ENCODE peak calls at places on chromosomes 16 and 17, in seven cellular contexts. One of them, this sample, is unnamed. For H3K36me3 and H3K27me3, the result is how much of the 10 kb centered on the place peaks cover.

GRCh38 chr16:56980792-56981724 is 8.3 kb upstream of the NLRC5 start:
- DNase-seq in mesendoderm: no peak
- DNase-seq in MM.1S: no peak
- DNase-seq in fibroblast of lung: no peak
- DNase-seq in HCT116: no peak
- DNase-seq in K562: no peak
- DNase-seq in mesenchymal stem cell: no peak
- DNase-seq in this sample: no peak

GRCh38 chr17:163514-164103 is 17.8 kb downstream of the DOC2B start:
- DNase-seq in mesendoderm: no peak
- DNase-seq in K562: peak
- DNase-seq in fibroblast of lung: no peak
- DNase-seq in HCT116: no peak
- DNase-seq in MM.1S: peak
- DNase-seq in mesenchymal stem cell: peak
- DNase-seq in this sample: no peak

GRCh38 chr17:81404557-81405165 is 9.4 kb downstream of the BAHCC1 start:
- DNase-seq in fibroblast of lung: no peak
- DNase-seq in MM.1S: no peak
- DNase-seq in HCT116: no peak
- DNase-seq in mesendoderm: no peak
- DNase-seq in mesenchymal stem cell: no peak
- DNase-seq in K562: no peak
- DNase-seq in this sample: no peak

GRCh38 chr16:67767953-67768352 is 38.4 kb downstream of the RANBP10 start:
- DNase-seq in mesendoderm: no peak
- DNase-seq in MM.1S: no peak
- DNase-seq in fibroblast of lung: peak
- DNase-seq in mesenchymal stem cell: peak
- DNase-seq in K562: no peak
- DNase-seq in HCT116: no peak
- DNase-seq in this sample: peak

GRCh38 chr17:36493956-36494355 is 7.5 kb downstream of the ZNHIT3 start:
- DNase-seq in mesenchymal stem cell: peak
- DNase-seq in mesendoderm: no peak
- DNase-seq in MM.1S: no peak
- DNase-seq in K562: no peak
- DNase-seq in fibroblast of lung: no peak
- DNase-seq in HCT116: no peak
- DNase-seq in this sample: peak

GRCh38 chr17:34665150-34665802 is 85.9 kb downstream of the TMEM132E start:
- DNase-seq in mesenchymal stem cell: no peak
- DNase-seq in HCT116: no peak
- DNase-seq in mesendoderm: peak
- DNase-seq in fibroblast of lung: no peak
- DNase-seq in MM.1S: no peak
- DNase-seq in K562: no peak
- DNase-seq in this sample: no peak

GRCh38 chr16:4263504-4264436 is 9.1 kb downstream of the TFAP4 start:
- DNase-seq in mesenchymal stem cell: peak
- DNase-seq in mesendoderm: peak
- DNase-seq in HCT116: peak
- DNase-seq in K562: peak
- DNase-seq in fibroblast of lung: peak
- DNase-seq in MM.1S: no peak
- DNase-seq in this sample: peak

GRCh38 chr16:79143026-79143425 is 457.5 kb downstream of the MAF start:
- DNase-seq in mesenchymal stem cell: no peak
- DNase-seq in mesendoderm: no peak
- DNase-seq in HCT116: no peak
- DNase-seq in K562: no peak
- DNase-seq in fibroblast of lung: no peak
- DNase-seq in MM.1S: no peak
- DNase-seq in this sample: no peak

GRCh38 chr17:44351464-44351863 is 6.4 kb downstream of the GRN start:
- DNase-seq in K562: no peak
- DNase-seq in HCT116: no peak
- DNase-seq in mesenchymal stem cell: no peak
- DNase-seq in MM.1S: no peak
- DNase-seq in fibroblast of lung: no peak
- DNase-seq in mesendoderm: no peak
- DNase-seq in this sample: no peak

GRCh38 chr16:4369006-4369766 is 2.5 kb upstream of the VASN start:
- DNase-seq in mesenchymal stem cell: no peak
- DNase-seq in K562: no peak
- DNase-seq in mesendoderm: no peak
- DNase-seq in fibroblast of lung: no peak
- DNase-seq in MM.1S: no peak
- DNase-seq in HCT116: no peak
- DNase-seq in this sample: peak

GRCh38 chr17:42184717-42185496 is at the start of gene HCRT:
- DNase-seq in K562: no peak
- DNase-seq in mesendoderm: no peak
- DNase-seq in mesenchymal stem cell: no peak
- DNase-seq in fibroblast of lung: no peak
- DNase-seq in HCT116: no peak
- DNase-seq in MM.1S: peak
- DNase-seq in this sample: no peak

GRCh38 chr16:57104706-57105105 is 12.3 kb downstream of the CPNE2 start:
- DNase-seq in K562: no peak
- DNase-seq in HCT116: no peak
- DNase-seq in mesenchymal stem cell: no peak
- DNase-seq in MM.1S: no peak
- DNase-seq in fibroblast of lung: no peak
- DNase-seq in mesendoderm: no peak
- DNase-seq in this sample: no peak

GRCh38 chr16:55144656-55145055 is 179.3 kb upstream of the IRX6 start:
- DNase-seq in HCT116: no peak
- DNase-seq in mesenchymal stem cell: no peak
- DNase-seq in MM.1S: no peak
- DNase-seq in mesendoderm: no peak
- DNase-seq in fibroblast of lung: no peak
- DNase-seq in K562: no peak
- DNase-seq in this sample: no peak

GRCh38 chr16:11547517-11547916 is 39.2 kb downstream of the LITAF start:
- DNase-seq in MM.1S: no peak
- DNase-seq in K562: no peak
- DNase-seq in mesenchymal stem cell: no peak
- DNase-seq in mesendoderm: no peak
- DNase-seq in fibroblast of lung: no peak
- DNase-seq in HCT116: no peak
- DNase-seq in this sample: no peak

GRCh38 chr17:60077226-60077625 is 1.5 kb downstream of the HEATR6 start:
- DNase-seq in K562: no peak
- DNase-seq in fibroblast of lung: peak
- DNase-seq in mesendoderm: no peak
- DNase-seq in MM.1S: no peak
- DNase-seq in mesenchymal stem cell: no peak
- DNase-seq in HCT116: no peak
- DNase-seq in this sample: peak

GRCh38 chr17:18258356-18259038 is at the start of gene FLII:
- DNase-seq in K562: peak
- DNase-seq in mesenchymal stem cell: peak
- DNase-seq in fibroblast of lung: peak
- DNase-seq in MM.1S: peak
- DNase-seq in HCT116: no peak
- DNase-seq in mesendoderm: peak
- DNase-seq in this sample: peak

GRCh38 chr16:16059895-16060590 is 110.6 kb downstream of the ABCC1 start:
- DNase-seq in HCT116: no peak
- DNase-seq in MM.1S: no peak
- DNase-seq in mesenchymal stem cell: no peak
- DNase-seq in mesendoderm: no peak
- DNase-seq in fibroblast of lung: no peak
- DNase-seq in K562: no peak
- DNase-seq in this sample: no peak
- H3K36me3 ChIP-seq in HCT116: under half
- H3K36me3 ChIP-seq in MM.1S: under half
- H3K36me3 ChIP-seq in mesenchymal stem cell: under half
- H3K36me3 ChIP-seq in mesendoderm: under half
- H3K36me3 ChIP-seq in fibroblast of lung: under half
- H3K36me3 ChIP-seq in K562: half or more
- H3K36me3 ChIP-seq in this sample: half or more

DNA sequence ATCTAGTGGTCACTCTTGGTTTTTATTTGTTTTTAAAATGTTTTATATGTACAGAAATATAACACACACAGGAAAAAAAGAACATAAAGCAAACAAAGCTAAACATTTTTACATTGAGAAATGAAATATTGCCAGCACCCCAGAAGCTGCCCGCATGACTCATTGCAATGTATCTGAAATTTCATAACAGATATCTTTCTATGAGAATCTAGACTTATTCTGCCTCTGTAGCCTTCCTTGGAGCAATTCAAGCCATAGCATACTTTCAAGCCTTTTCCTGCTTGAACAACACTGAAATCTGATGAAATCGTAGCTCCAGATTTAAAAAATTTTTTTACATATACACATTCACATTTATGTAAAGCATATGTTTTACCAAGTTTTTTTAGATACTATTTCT is 86.9 kb downstream of the RBBP6 start:
- DNase-seq in K562: no peak
- DNase-seq in MM.1S: no peak
- DNase-seq in fibroblast of lung: peak
- DNase-seq in mesenchymal stem cell: peak
- DNase-seq in mesendoderm: no peak
- DNase-seq in HCT116: no peak
- DNase-seq in this sample: peak
- H3K9ac ChIP-seq in K562: no peak
- H3K9ac ChIP-seq in MM.1S: no peak
- H3K9ac ChIP-seq in fibroblast of lung: no peak
- H3K9ac ChIP-seq in mesenchymal stem cell: no peak
- H3K9ac ChIP-seq in mesendoderm: no peak
- H3K9ac ChIP-seq in HCT116: no peak
- H3K9ac ChIP-seq in this sample: no peak

DNA sequence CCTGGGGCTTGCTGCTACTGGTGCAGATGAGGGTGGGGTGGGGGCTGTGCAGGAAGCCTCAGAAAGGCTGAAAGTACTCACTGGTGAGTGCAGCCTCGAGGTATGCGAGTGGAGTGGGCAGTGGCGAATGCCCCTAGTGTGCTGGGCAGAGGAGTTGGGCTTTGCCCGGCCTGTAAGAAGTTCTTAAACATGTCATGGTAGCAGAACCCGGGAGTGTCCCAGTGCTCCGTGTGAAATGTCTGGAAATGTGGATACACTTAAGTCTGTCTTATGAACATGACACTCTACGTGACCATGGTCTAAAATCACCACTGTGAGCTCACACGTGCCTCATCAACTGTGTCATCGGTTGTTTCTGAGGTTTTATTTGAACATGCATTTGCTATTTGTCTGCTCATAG is 1.7 kb downstream of the SMTNL2 start:
- DNase-seq in K562: no peak
- DNase-seq in MM.1S: no peak
- DNase-seq in HCT116: no peak
- DNase-seq in fibroblast of lung: no peak
- DNase-seq in mesendoderm: no peak
- DNase-seq in mesenchymal stem cell: no peak
- DNase-seq in this sample: no peak
- H3K27me3 ChIP-seq in K562: half or more
- H3K27me3 ChIP-seq in MM.1S: half or more
- H3K27me3 ChIP-seq in HCT116: under half
- H3K27me3 ChIP-seq in fibroblast of lung: under half
- H3K27me3 ChIP-seq in mesendoderm: under half
- H3K27me3 ChIP-seq in mesenchymal stem cell: half or more
- H3K27me3 ChIP-seq in this sample: under half

DNA sequence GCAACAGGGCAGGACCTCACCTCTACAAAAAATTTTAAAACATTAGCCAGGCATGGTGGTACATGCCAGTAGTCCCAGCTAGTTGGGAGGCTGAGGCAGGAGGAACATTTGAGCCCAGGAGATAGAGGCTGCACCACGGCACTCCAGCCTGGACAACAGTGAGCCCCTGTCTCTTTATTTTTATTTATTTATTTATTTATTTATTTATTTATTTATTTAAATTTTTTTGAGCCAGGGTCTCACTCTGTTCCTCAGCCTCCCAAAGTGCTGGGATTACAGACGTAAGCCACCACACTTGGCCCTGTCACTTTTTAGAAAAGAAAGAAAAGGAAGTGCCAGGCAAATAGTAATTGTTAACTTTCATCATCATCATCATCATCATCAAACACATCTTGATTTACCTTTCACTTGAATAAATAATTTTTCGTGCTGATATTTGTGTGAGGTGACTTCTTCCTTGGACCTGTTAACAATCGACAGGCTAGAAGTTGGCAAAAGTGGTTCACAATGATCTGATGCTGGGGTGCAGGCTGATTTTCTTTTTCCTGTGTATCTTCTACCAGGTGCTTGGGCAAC is 6.6 kb downstream of the PALB2 start:
- DNase-seq in mesenchymal stem cell: no peak
- DNase-seq in K562: no peak
- DNase-seq in MM.1S: no peak
- DNase-seq in fibroblast of lung: no peak
- DNase-seq in HCT116: no peak
- DNase-seq in mesendoderm: no peak
- DNase-seq in this sample: no peak
- H3K36me3 ChIP-seq in mesenchymal stem cell: under half
- H3K36me3 ChIP-seq in K562: half or more
- H3K36me3 ChIP-seq in MM.1S: under half
- H3K36me3 ChIP-seq in fibroblast of lung: under half
- H3K36me3 ChIP-seq in HCT116: under half
- H3K36me3 ChIP-seq in mesendoderm: under half
- H3K36me3 ChIP-seq in this sample: half or more

This sample was measured in adipocyte.